ENCODE peak calls at places on chromosomes 6 and 20, in seven cellular contexts. T is coronary artery, J is pancreas, I is foreskin fibroblast, A is upper lobe of right lung, S is A549, K is astrocyte of the cerebellum. D is an unnamed sample.

GRCh38 chr20:63861981-63862901 is 943 bp downstream of the ABHD16B start:
- DNase-seq in T (no peak), J (no peak), I (no peak), A (no peak), S (no peak), K (no peak), D (no peak)

GRCh38 chr20:37095108-37095608 is 639 bp downstream of the RBL1 start:
- DNase-seq in T (no peak), J (no peak), I (peak), A (no peak), S (peak), K (no peak), D (no peak)

GRCh38 chr6:958531-958930 is 265.6 kb upstream of the EXOC2 start:
- DNase-seq in T (no peak), J (no peak), I (peak), A (no peak), S (peak), K (peak), D (no peak)

GRCh38 chr6:83231146-83231545 is 38.0 kb downstream of the RWDD2A start:
- DNase-seq in T (no peak), J (no peak), I (peak), A (no peak), S (no peak), K (peak), D (no peak)

GRCh38 chr20:34954905-34955231 is 738 bp downstream of the GSS start:
- DNase-seq in T (peak), J (no peak), I (peak), A (no peak), S (no peak), K (no peak), D (peak)

GRCh38 chr6:152277826-152278247 is 359.3 kb downstream of the SYNE1 start:
- DNase-seq in T (no peak), J (peak), I (no peak), A (no peak), S (no peak), K (no peak), D (no peak)

GRCh38 chr6:150142657-150143501 is at the start of gene PPP1R14C:
- DNase-seq in T (no peak), J (peak), I (peak), A (peak), S (no peak), K (no peak), D (no peak)

GRCh38 chr6:159221486-159222170 is 52.4 kb downstream of the FNDC1 start:
- DNase-seq in T (no peak), J (no peak), I (no peak), A (no peak), S (no peak), K (no peak), D (no peak)

GRCh38 chr6:1379026-1379809 is 10.2 kb upstream of the FOXF2 start:
- DNase-seq in T (peak), J (no peak), I (peak), A (no peak), S (no peak), K (no peak), D (no peak)

GRCh38 chr20:15022921-15023320 is 685.5 kb upstream of the FLRT3 start:
- DNase-seq in T (no peak), J (no peak), I (no peak), A (no peak), S (no peak), K (no peak), D (no peak)

GRCh38 chr20:51696304-51697118 is 71.7 kb downstream of the ATP9A start:
- DNase-seq in T (no peak), J (no peak), I (peak), A (no peak), S (no peak), K (no peak), D (no peak)

GRCh38 chr6:15533379-15534044 is 129.3 kb downstream of the DTNBP1 start:
- DNase-seq in T (no peak), J (no peak), I (peak), A (no peak), S (no peak), K (no peak), D (peak)

GRCh38 chr6:3603443-3604130 is 146.7 kb upstream of the SLC22A23 start:
- DNase-seq in T (peak), J (no peak), I (peak), A (no peak), S (no peak), K (no peak), D (no peak)

GRCh38 chr6:153038378-153038777 is 35.9 kb upstream of the MTRF1L start:
- DNase-seq in T (no peak), J (no peak), I (peak), A (no peak), S (no peak), K (no peak), D (no peak)

GRCh38 chr6:34324738-34325444 is 67.6 kb downstream of the NUDT3 start:
- DNase-seq in T (no peak), J (no peak), I (peak), A (no peak), S (no peak), K (peak), D (no peak)

GRCh38 chr6:25918083-25918683 is 12.3 kb downstream of the SLC17A2 start:
- DNase-seq in T (no peak), J (no peak), I (no peak), A (no peak), S (no peak), K (no peak), D (no peak)

GRCh38 chr6:11207199-11207968 is 25.1 kb downstream of the NEDD9 start:
- DNase-seq in T (no peak), J (no peak), I (peak), A (no peak), S (peak), K (peak), D (peak)

DNA sequence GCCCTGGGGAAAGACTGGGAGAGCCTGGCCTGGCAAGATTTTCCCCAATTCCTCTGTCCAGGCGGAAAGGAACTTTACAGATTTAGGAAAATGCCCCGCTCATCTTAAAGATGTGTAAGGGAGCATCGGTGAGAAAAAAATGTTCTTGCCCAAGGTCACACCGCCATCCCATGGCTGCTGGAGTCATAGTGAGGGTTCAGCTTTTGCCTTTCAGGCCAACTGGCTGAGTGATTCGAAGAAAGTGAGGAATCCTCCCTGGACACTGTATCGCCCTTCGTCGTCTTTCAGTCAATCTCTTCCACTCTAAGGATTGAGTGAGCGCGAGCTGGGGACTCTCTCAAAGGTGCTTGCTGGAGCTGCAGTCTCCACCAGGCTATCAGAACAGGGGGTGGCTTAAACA is 1.4 kb downstream of the WFDC2 start:
- DNase-seq in T (no peak), J (no peak), I (peak), A (no peak), S (no peak), K (no peak), D (no peak)
- TF ChIP-seq CTCF in T (no peak), J (no peak), I (no peak), A (no peak), S (no peak), K (no peak), D (no peak)

DNA sequence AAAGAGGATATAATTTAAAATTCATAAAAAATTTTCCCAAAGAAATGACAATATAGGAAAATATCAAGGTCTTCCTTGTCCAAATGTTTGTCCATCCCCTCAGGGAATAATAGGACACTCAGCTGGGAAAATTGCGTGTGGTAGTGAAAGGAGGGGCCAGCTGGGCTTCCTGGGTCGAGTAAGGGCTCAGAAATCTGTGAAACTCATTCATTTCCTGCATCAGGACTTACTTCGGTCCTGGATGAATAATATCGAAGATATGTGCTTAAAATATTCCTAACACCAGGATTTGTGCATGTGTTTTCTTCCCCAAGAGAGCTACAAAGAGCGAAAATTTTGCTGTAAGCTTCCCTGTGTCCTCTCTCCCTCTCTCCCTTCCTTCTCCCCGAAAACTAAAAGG is 118.2 kb upstream of the GJE1 start:
- DNase-seq in T (no peak), J (no peak), I (peak), A (no peak), S (peak), K (peak), D (no peak)
- H3K4me3 ChIP-seq in T (no peak), J (no peak), I (peak), A (no peak), S (no peak), K (no peak), D (no peak)

GRCh38 chr6:163340201-163340887 is 74.2 kb upstream of the QKI start:
- DNase-seq in T (no peak), J (no peak), I (no peak), A (no peak), S (no peak), K (no peak), D (no peak)
- TF ChIP-seq CTCF in T (no peak), J (no peak), I (no peak), A (no peak), S (no peak), K (peak), D (no peak)

GRCh38 chr20:50056408-50056926 is 56.5 kb downstream of the UBE2V1 start:
- DNase-seq in T (no peak), J (no peak), I (no peak), A (no peak), S (no peak), K (no peak), D (no peak)

GRCh38 chr20:50056951-50057403 is 56.0 kb downstream of the UBE2V1 start:
- DNase-seq in T (no peak), J (no peak), I (no peak), A (no peak), S (no peak), K (no peak), D (no peak)

GRCh38 chr20:50054626-50055511 is 58.1 kb downstream of the UBE2V1 start:
- DNase-seq in T (no peak), J (no peak), I (peak), A (no peak), S (no peak), K (peak), D (no peak)

GRCh38 chr20:50053790-50054547 is 59.0 kb downstream of the UBE2V1 start:
- DNase-seq in T (no peak), J (no peak), I (no peak), A (no peak), S (no peak), K (no peak), D (no peak)

GRCh38 chr20:50055524-50056083 is 57.3 kb downstream of the UBE2V1 start:
- DNase-seq in T (no peak), J (no peak), I (no peak), A (no peak), S (no peak), K (no peak), D (no peak)
- H3K4me3 ChIP-seq in T (no peak), J (no peak), I (no peak), A (no peak), S (no peak), K (no peak), D (no peak)

DNA sequence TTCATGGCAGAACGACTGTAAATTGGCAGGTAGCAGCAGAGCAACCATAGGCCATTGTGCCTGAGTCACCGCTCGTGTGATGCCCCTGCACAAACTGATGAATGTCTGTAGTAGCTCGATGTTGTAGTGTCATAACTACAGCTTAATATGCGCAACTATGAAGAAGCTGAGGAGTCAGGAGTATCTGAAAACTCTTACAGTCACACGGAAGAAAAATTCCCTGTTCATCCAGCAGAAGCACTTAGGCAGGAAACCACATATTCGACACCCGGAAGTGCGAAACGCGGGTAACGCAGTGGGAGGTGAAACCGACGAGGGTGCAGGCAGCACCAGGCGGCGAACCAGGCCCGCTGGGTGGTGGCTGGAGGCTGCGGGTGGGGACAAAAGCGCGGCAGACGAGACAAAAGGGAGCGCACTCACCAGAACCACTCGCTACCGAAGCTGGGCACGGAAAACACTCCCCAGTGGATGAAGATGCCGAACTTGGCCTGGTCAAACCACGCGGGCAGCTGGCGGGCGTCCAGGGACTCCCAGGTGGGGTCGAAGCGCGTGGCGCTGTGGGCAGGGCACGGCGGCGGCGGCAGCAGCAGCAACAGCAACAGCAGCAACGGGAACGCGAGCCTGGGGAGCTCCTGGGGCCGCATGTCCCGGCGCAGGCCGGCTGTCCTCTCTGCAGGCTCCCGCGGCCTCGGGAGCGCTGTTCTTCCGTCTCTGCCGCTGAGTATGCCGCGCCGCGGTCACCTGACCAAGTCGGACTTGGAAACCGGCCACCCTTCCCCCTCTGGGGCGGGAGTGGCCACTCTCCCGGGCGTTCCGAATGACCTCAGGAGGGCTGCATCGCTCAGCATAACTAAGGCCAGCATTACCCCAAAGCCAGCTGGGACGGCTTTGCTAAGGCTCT is at the start of gene FUCA2:
- DNase-seq in T (peak), J (peak), I (peak), A (peak), S (peak), K (peak), D (peak)
- TF ChIP-seq CTCF in T (no peak), J (no peak), I (no peak), A (no peak), S (no peak), K (no peak), D (peak)